ENCODE peak calls at places on chromosomes 7 and 10, in six cellular contexts. B is HCT116, F is IMR-90, T is PC-9, C is fibroblast of lung, S is H1. Q is an unnamed sample.
A peak's percentile ranks its signal among the peaks of the same experiment; 100 is the strongest.

GRCh38 chr10:77173615-77174461 is 463.8 kb downstream of the KCNMA1 start:
- DNase-seq in B (peak; percentile 66), S (peak; percentile 72), T (peak; percentile 63), C (peak; percentile 85), F (peak; percentile 79), Q (peak; percentile 77)

GRCh38 chr10:46550795-46551700 is 5.4 kb downstream of the GPRIN2 start:
- DNase-seq in F (no peak), S (no peak), T (no peak), B (no peak), C (no peak), Q (no peak)

GRCh38 chr10:35421553-35422178 is 85.4 kb downstream of the CCNY start:
- DNase-seq in C (peak; percentile 88), B (peak; percentile 35), F (peak; percentile 94), T (peak; percentile 78), S (no peak), Q (peak; percentile 94)

GRCh38 chr7:127674361-127674760 is 22.4 kb downstream of the SND1 start:
- DNase-seq in B (no peak), F (peak; percentile 33), C (no peak), T (no peak), S (no peak), Q (peak; percentile 51)

GRCh38 chr7:116731737-116732335 is 59.8 kb downstream of the MET start:
- DNase-seq in C (no peak), B (no peak), S (no peak), F (no peak), T (no peak), Q (no peak)

GRCh38 chr7:83452256-83452655 is 196.7 kb downstream of the SEMA3E start:
- DNase-seq in C (no peak), T (no peak), B (no peak), F (no peak), S (no peak), Q (no peak)

GRCh38 chr7:95205821-95206220 is 118.5 kb downstream of the PON1 start:
- DNase-seq in C (peak; percentile 44), T (peak; percentile 42), F (peak; percentile 59), B (peak; percentile 3), S (no peak), Q (peak; percentile 75)

GRCh38 chr7:116762951-116763350 is 91.0 kb downstream of the MET start:
- DNase-seq in S (no peak), F (no peak), B (no peak), T (no peak), C (no peak), Q (no peak)

GRCh38 chr7:76037310-76037709 is 10.5 kb downstream of the STYXL1 start:
- DNase-seq in C (peak; percentile 33), B (no peak), F (peak; percentile 92), S (no peak), T (no peak), Q (peak; percentile 98)

GRCh38 chr10:66925896-66926719 is at the start of gene LRRTM3:
- DNase-seq in S (peak; percentile 49), T (no peak), B (peak; percentile 77), F (peak; percentile 73), C (peak; percentile 87), Q (peak; percentile 71)

GRCh38 chr10:48390933-48391845 is 84.7 kb downstream of the MAPK8 start:
- DNase-seq in F (peak; percentile 79), C (peak; percentile 52), S (no peak), T (peak; percentile 83), B (peak; percentile 38), Q (peak; percentile 71)

GRCh38 chr7:139016931-139017511 is 18.8 kb downstream of the ZC3HAV1L start:
- DNase-seq in T (peak; percentile 51), C (peak; percentile 74), B (peak; percentile 54), S (no peak), F (peak; percentile 75), Q (peak; percentile 80)

GRCh38 chr7:2355079-2356008 is 717 bp downstream of the EIF3B start:
- DNase-seq in T (no peak), F (no peak), C (no peak), S (no peak), B (no peak), Q (peak; percentile 52)

GRCh38 chr10:9762966-9763656 is 1254.6 kb upstream of the CELF2 start:
- DNase-seq in B (no peak), S (no peak), T (peak; percentile 37), F (peak; percentile 82), C (peak; percentile 93), Q (peak; percentile 91)

GRCh38 chr10:106722524-106722923 is 442.0 kb downstream of the SORCS1 start:
- DNase-seq in C (no peak), F (no peak), B (no peak), T (no peak), S (no peak), Q (no peak)

GRCh38 chr7:132430863-132431822 is 145.1 kb downstream of the PLXNA4 start:
- DNase-seq in T (no peak), B (no peak), F (peak; percentile 72), S (no peak), C (peak; percentile 92), Q (peak; percentile 82)

GRCh38 chr7:139362981-139363380 is 3.3 kb downstream of the LUC7L2 start:
- DNase-seq in C (no peak), F (no peak), S (no peak), T (no peak), B (no peak), Q (no peak)

GRCh38 chr7:5231116-5231515 is 41.1 kb downstream of the WIPI2 start:
- DNase-seq in B (no peak), C (no peak), F (no peak), S (no peak), T (no peak), Q (no peak)

GRCh38 chr7:155609185-155609584 is 35.3 kb upstream of the RBM33 start:
- DNase-seq in T (no peak), C (no peak), B (no peak), S (no peak), F (no peak), Q (no peak)

GRCh38 chr10:101617102-101617823 is 29.1 kb downstream of the DPCD start:
- DNase-seq in T (no peak), B (no peak), F (no peak), C (no peak), S (no peak), Q (no peak)

GRCh38 chr10:21292763-21293517 is 232.5 kb downstream of the SKIDA1 start:
- DNase-seq in T (peak; percentile 87), B (peak; percentile 95), F (peak; percentile 98), C (peak; percentile 98), S (no peak), Q (peak; percentile 97)

GRCh38 chr7:50121269-50121668 is 28.2 kb upstream of the ZPBP start:
- DNase-seq in F (no peak), C (no peak), S (no peak), T (no peak), B (no peak), Q (no peak)

GRCh38 chr7:20288036-20288435 is 42.7 kb upstream of the ITGB8 start:
- DNase-seq in C (no peak), T (no peak), B (no peak), F (no peak), S (no peak), Q (no peak)

GRCh38 chr7:77338883-77339629 is 77.1 kb downstream of the GSAP start:
- DNase-seq in T (no peak), C (peak; percentile 80), S (no peak), F (peak; percentile 45), B (no peak), Q (no peak)

GRCh38 chr7:105027176-105027853 is 13.3 kb downstream of the KMT2E start:
- DNase-seq in B (no peak), F (no peak), T (no peak), C (no peak), S (no peak), Q (no peak)

GRCh38 chr7:94941844-94942632 is 34.6 kb downstream of the PPP1R9A start:
- DNase-seq in B (no peak), C (no peak), T (peak; percentile 63), F (no peak), S (no peak), Q (no peak)

GRCh38 chr7:18354686-18355085 is 140.9 kb upstream of the HDAC9 start:
- DNase-seq in B (no peak), T (no peak), S (no peak), F (peak; percentile 50), C (no peak), Q (no peak)

GRCh38 chr7:114502454-114503254 is 88.0 kb downstream of the FOXP2 start:
- DNase-seq in T (no peak), B (no peak), S (no peak), C (peak; percentile 34), F (peak; percentile 16), Q (peak; percentile 22)

GRCh38 chr10:93062499-93063216 is 2.1 kb downstream of the CYP26C1 start:
- DNase-seq in C (peak; percentile 30), S (no peak), F (peak; percentile 44), T (no peak), B (no peak), Q (peak; percentile 70)

DNA sequence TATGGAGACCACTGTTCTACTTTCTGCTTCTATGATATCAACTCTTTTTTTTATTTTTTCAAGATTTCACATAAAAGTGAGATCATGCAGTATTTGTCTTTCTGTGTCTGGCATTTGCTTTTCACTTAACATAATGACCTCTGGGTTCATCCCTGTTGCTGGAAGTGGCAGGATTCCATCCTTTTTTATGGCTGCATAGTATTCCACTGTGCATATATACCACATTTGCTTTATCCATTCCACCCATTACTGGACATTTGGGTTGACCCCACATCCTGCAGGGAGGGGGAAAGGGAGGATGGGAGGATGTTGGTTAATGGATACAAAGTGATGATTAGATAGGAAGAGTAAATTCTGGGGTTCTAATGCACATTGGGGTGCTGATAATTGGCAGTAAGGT is 80.3 kb upstream of the NPTX2 start:
- DNase-seq in B (no peak), F (no peak), T (no peak), S (no peak), C (no peak), Q (no peak)
- H3K9me3 ChIP-seq in B (no peaks in the 10 kb centered on the region), F (peaks cover 28% of the 10 kb centered on the region), T (no peaks in the 10 kb centered on the region), S (peaks cover 3% of the 10 kb centered on the region), C (no peaks in the 10 kb centered on the region), Q (no peaks in the 10 kb centered on the region)

DNA sequence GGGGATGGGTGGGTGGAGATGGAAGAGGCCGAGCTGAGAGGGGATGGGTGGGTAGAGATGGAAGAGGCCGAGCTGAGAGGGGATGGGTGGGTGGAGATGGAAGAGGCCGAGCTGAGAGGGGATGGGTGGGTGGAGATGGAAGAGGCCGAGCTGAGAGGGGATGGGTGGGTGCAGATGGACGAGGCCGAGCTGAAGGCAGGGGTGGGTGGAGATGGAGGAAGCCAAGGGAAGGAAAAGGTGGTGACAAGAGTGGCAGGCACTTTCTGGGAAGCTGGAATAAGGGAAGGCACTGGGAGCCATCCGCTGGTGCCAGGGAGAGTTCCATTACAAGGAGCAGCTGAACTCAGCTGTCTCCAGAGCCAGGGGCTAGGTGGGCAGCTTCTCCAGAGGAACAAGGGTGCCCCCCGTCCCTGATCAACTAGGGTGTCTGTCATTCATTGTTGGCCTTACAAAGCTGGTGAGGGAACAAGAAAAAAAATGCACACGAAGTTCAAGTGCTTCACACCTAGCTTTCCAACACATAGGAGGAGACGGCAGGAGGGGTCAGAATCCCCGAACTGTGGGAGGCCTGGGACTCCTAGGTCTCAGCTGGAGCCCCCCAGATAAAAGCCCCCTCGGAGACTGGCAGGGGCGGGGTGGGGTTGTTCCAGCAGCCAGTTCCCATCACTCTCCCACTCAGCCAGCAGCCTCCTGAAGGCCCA is 62.4 kb downstream of the PROSER2 start:
- DNase-seq in S (no peak), B (no peak), C (no peak), T (no peak), F (no peak), Q (no peak)
- H3K4me2 ChIP-seq in S (no peak overlapping the region), B (no peak overlapping the region), C (no peak overlapping the region), T (no peak overlapping the region), F (no peak overlapping the region), Q (no peak overlapping the region)

GRCh38 chr7:57201895-57202210 is 69.6 kb upstream of the ZNF479 start:
- DNase-seq in F (no peak), C (no peak), T (no peak), B (no peak), S (no peak), Q (no peak)
- H3K9me3 ChIP-seq in F (peaks cover 42% of the 10 kb centered on the region), C (no peaks in the 10 kb centered on the region), T (no peaks in the 10 kb centered on the region), B (peaks cover 10% of the 10 kb centered on the region), S (peaks cover 44% of the 10 kb centered on the region), Q (no peaks in the 10 kb centered on the region)

GRCh38 chr7:29214056-29214455 is 19.5 kb downstream of the CHN2 start:
- DNase-seq in F (no peak), S (no peak), B (no peak), T (no peak), C (no peak), Q (no peak)
- H3K4me2 ChIP-seq in F (no peak overlapping the region), S (no peak overlapping the region), B (no peak overlapping the region), T (no peak overlapping the region), C (no peak overlapping the region), Q (no peak overlapping the region)

Q was measured in GM23248.